ENCODE peak calls at places on chromosome 9, in five cellular contexts. One of them, this sample, is unnamed.

GRCh38 chr9:89277454-89277853 is 33.5 kb upstream of the CKS2 start:
- DNase-seq in MM.1S: peak; percentile 35
- DNase-seq in epithelial cell of prostate: no peak
- DNase-seq in effector CD4-positive, alpha-beta T cell: no peak
- DNase-seq in HTR-8/SVneo: no peak
- DNase-seq in this sample: no peak

GRCh38 chr9:72042928-72043327 is 17.5 kb downstream of the C9orf57 start:
- DNase-seq in HTR-8/SVneo: no peak
- DNase-seq in effector CD4-positive, alpha-beta T cell: no peak
- DNase-seq in MM.1S: no peak
- DNase-seq in epithelial cell of prostate: no peak
- DNase-seq in this sample: no peak

GRCh38 chr9:37559855-37560592 is 16.2 kb downstream of the FBXO10 start:
- DNase-seq in MM.1S: no peak
- DNase-seq in HTR-8/SVneo: no peak
- DNase-seq in effector CD4-positive, alpha-beta T cell: no peak
- DNase-seq in epithelial cell of prostate: no peak
- DNase-seq in this sample: no peak

GRCh38 chr9:129312731-129313130 is 134.7 kb upstream of the IER5L start:
- DNase-seq in epithelial cell of prostate: no peak
- DNase-seq in HTR-8/SVneo: no peak
- DNase-seq in MM.1S: no peak
- DNase-seq in effector CD4-positive, alpha-beta T cell: no peak
- DNase-seq in this sample: no peak

GRCh38 chr9:73738741-73739530 is 587.3 kb downstream of the ANXA1 start:
- DNase-seq in effector CD4-positive, alpha-beta T cell: no peak
- DNase-seq in HTR-8/SVneo: no peak
- DNase-seq in epithelial cell of prostate: no peak
- DNase-seq in MM.1S: no peak
- DNase-seq in this sample: no peak

GRCh38 chr9:115099891-115100290 is 18.1 kb downstream of the TNC start:
- DNase-seq in HTR-8/SVneo: no peak
- DNase-seq in MM.1S: no peak
- DNase-seq in effector CD4-positive, alpha-beta T cell: no peak
- DNase-seq in epithelial cell of prostate: no peak
- DNase-seq in this sample: no peak

GRCh38 chr9:98808411-98808815 is 943 bp downstream of the GALNT12 start:
- DNase-seq in MM.1S: no peak
- DNase-seq in effector CD4-positive, alpha-beta T cell: no peak
- DNase-seq in HTR-8/SVneo: no peak
- DNase-seq in epithelial cell of prostate: no peak
- DNase-seq in this sample: no peak

GRCh38 chr9:136220017-136220729 is 15.2 kb upstream of the LHX3 start:
- DNase-seq in effector CD4-positive, alpha-beta T cell: peak; percentile 35
- DNase-seq in MM.1S: no peak
- DNase-seq in epithelial cell of prostate: no peak
- DNase-seq in HTR-8/SVneo: peak; percentile 74
- DNase-seq in this sample: peak; percentile 75

GRCh38 chr9:99459923-99460322 is 237.8 kb downstream of the SEC61B start:
- DNase-seq in MM.1S: no peak
- DNase-seq in HTR-8/SVneo: no peak
- DNase-seq in epithelial cell of prostate: no peak
- DNase-seq in effector CD4-positive, alpha-beta T cell: no peak
- DNase-seq in this sample: no peak

GRCh38 chr9:112249277-112249676 is 74.2 kb upstream of the SUSD1 start:
- DNase-seq in epithelial cell of prostate: peak; percentile 37
- DNase-seq in effector CD4-positive, alpha-beta T cell: no peak
- DNase-seq in MM.1S: peak; percentile 11
- DNase-seq in HTR-8/SVneo: no peak
- DNase-seq in this sample: no peak

GRCh38 chr9:38090170-38090569 is 21.1 kb upstream of the SHB start:
- DNase-seq in epithelial cell of prostate: no peak
- DNase-seq in HTR-8/SVneo: no peak
- DNase-seq in MM.1S: no peak
- DNase-seq in effector CD4-positive, alpha-beta T cell: no peak
- DNase-seq in this sample: no peak

GRCh38 chr9:111029260-111029659 is 9.0 kb downstream of the LPAR1 start:
- DNase-seq in HTR-8/SVneo: no peak
- DNase-seq in epithelial cell of prostate: no peak
- DNase-seq in effector CD4-positive, alpha-beta T cell: no peak
- DNase-seq in MM.1S: no peak
- DNase-seq in this sample: peak; percentile 60

GRCh38 chr9:123411636-123412035 is 55.6 kb downstream of the CRB2 start:
- DNase-seq in MM.1S: no peak
- DNase-seq in epithelial cell of prostate: no peak
- DNase-seq in HTR-8/SVneo: no peak
- DNase-seq in effector CD4-positive, alpha-beta T cell: no peak
- DNase-seq in this sample: no peak